ENCODE peak calls at places on chromosome 12, in six cellular contexts. One of them, this sample, is unnamed.

GRCh38 chr12:12539411-12539810 is 23.3 kb downstream of the DUSP16 start:
- DNase-seq in neuronal stem cell: no peak
- DNase-seq in IMR-90: peak
- DNase-seq in mesenchymal stem cell: no peak
- DNase-seq in H1: no peak
- DNase-seq in trophoblast cell: no peak
- DNase-seq in this sample: no peak

GRCh38 chr12:88691811-88692210 is 111.5 kb upstream of the KITLG start:
- DNase-seq in neuronal stem cell: no peak
- DNase-seq in IMR-90: no peak
- DNase-seq in mesenchymal stem cell: no peak
- DNase-seq in H1: no peak
- DNase-seq in trophoblast cell: peak
- DNase-seq in this sample: no peak

GRCh38 chr12:3320881-3321509 is 170.0 kb upstream of the PRMT8 start:
- DNase-seq in neuronal stem cell: no peak
- DNase-seq in IMR-90: no peak
- DNase-seq in mesenchymal stem cell: no peak
- DNase-seq in H1: no peak
- DNase-seq in trophoblast cell: no peak
- DNase-seq in this sample: no peak

GRCh38 chr12:79001404-79001803 is 136.8 kb downstream of the SYT1 start:
- DNase-seq in neuronal stem cell: no peak
- DNase-seq in IMR-90: no peak
- DNase-seq in mesenchymal stem cell: no peak
- DNase-seq in H1: no peak
- DNase-seq in trophoblast cell: no peak
- DNase-seq in this sample: no peak

GRCh38 chr12:49552014-49552413 is 13.2 kb downstream of the KCNH3 start:
- DNase-seq in neuronal stem cell: no peak
- DNase-seq in IMR-90: no peak
- DNase-seq in mesenchymal stem cell: no peak
- DNase-seq in H1: no peak
- DNase-seq in trophoblast cell: no peak
- DNase-seq in this sample: no peak

GRCh38 chr12:12686925-12687324 is 9.1 kb downstream of the GPR19 start:
- DNase-seq in neuronal stem cell: no peak
- DNase-seq in IMR-90: peak
- DNase-seq in mesenchymal stem cell: no peak
- DNase-seq in H1: no peak
- DNase-seq in trophoblast cell: peak
- DNase-seq in this sample: no peak

GRCh38 chr12:122867701-122868461 is 28.0 kb downstream of the VPS37B start:
- DNase-seq in neuronal stem cell: no peak
- DNase-seq in IMR-90: no peak
- DNase-seq in mesenchymal stem cell: no peak
- DNase-seq in H1: no peak
- DNase-seq in trophoblast cell: peak
- DNase-seq in this sample: peak

GRCh38 chr12:97575792-97576191 is 113.2 kb downstream of the RMST start:
- DNase-seq in neuronal stem cell: no peak
- DNase-seq in IMR-90: no peak
- DNase-seq in mesenchymal stem cell: peak
- DNase-seq in H1: no peak
- DNase-seq in trophoblast cell: peak
- DNase-seq in this sample: no peak

GRCh38 chr12:89833337-89834252 is 125.0 kb upstream of the ATP2B1 start:
- DNase-seq in neuronal stem cell: no peak
- DNase-seq in IMR-90: peak
- DNase-seq in mesenchymal stem cell: no peak
- DNase-seq in H1: no peak
- DNase-seq in trophoblast cell: no peak
- DNase-seq in this sample: no peak

GRCh38 chr12:110913119-110914056 is 7.0 kb downstream of the MYL2 start:
- DNase-seq in neuronal stem cell: no peak
- DNase-seq in IMR-90: no peak
- DNase-seq in mesenchymal stem cell: no peak
- DNase-seq in H1: no peak
- DNase-seq in trophoblast cell: peak
- DNase-seq in this sample: no peak

GRCh38 chr12:77328326-77328725 is 263.0 kb upstream of the E2F7 start:
- DNase-seq in neuronal stem cell: no peak
- DNase-seq in IMR-90: no peak
- DNase-seq in mesenchymal stem cell: no peak
- DNase-seq in H1: no peak
- DNase-seq in trophoblast cell: no peak
- DNase-seq in this sample: no peak

GRCh38 chr12:93008044-93008778 is 79.1 kb upstream of the EEA1 start:
- DNase-seq in neuronal stem cell: no peak
- DNase-seq in IMR-90: no peak
- DNase-seq in mesenchymal stem cell: no peak
- DNase-seq in H1: no peak
- DNase-seq in trophoblast cell: no peak
- DNase-seq in this sample: no peak

GRCh38 chr12:29562167-29562776 is 64.8 kb upstream of the OVCH1 start:
- DNase-seq in neuronal stem cell: no peak
- DNase-seq in IMR-90: peak
- DNase-seq in mesenchymal stem cell: peak
- DNase-seq in H1: no peak
- DNase-seq in trophoblast cell: peak
- DNase-seq in this sample: no peak

GRCh38 chr12:109723311-109723791 is 9.7 kb downstream of the FAM222A start:
- DNase-seq in neuronal stem cell: no peak
- DNase-seq in IMR-90: no peak
- DNase-seq in mesenchymal stem cell: no peak
- DNase-seq in H1: no peak
- DNase-seq in trophoblast cell: no peak
- DNase-seq in this sample: no peak

GRCh38 chr12:113142173-113142885 is 6.8 kb upstream of the RASAL1 start:
- DNase-seq in neuronal stem cell: no peak
- DNase-seq in IMR-90: no peak
- DNase-seq in mesenchymal stem cell: no peak
- DNase-seq in H1: no peak
- DNase-seq in trophoblast cell: peak
- DNase-seq in this sample: no peak

GRCh38 chr12:121797937-121798801 is 4.7 kb upstream of the RHOF start:
- DNase-seq in neuronal stem cell: no peak
- DNase-seq in IMR-90: peak
- DNase-seq in mesenchymal stem cell: peak
- DNase-seq in H1: no peak
- DNase-seq in trophoblast cell: peak
- DNase-seq in this sample: no peak
- H4K91ac ChIP-seq in neuronal stem cell: no peak
- H4K91ac ChIP-seq in IMR-90: peak
- H4K91ac ChIP-seq in mesenchymal stem cell: peak
- H4K91ac ChIP-seq in H1: no peak
- H4K91ac ChIP-seq in trophoblast cell: peak
- H4K91ac ChIP-seq in this sample: no peak

GRCh38 chr12:19561411-19561961 is 122.2 kb downstream of the AEBP2 start:
- DNase-seq in neuronal stem cell: no peak
- DNase-seq in IMR-90: peak
- DNase-seq in mesenchymal stem cell: peak
- DNase-seq in H1: no peak
- DNase-seq in trophoblast cell: no peak
- DNase-seq in this sample: no peak
- H4K91ac ChIP-seq in neuronal stem cell: no peak
- H4K91ac ChIP-seq in IMR-90: no peak
- H4K91ac ChIP-seq in mesenchymal stem cell: no peak
- H4K91ac ChIP-seq in H1: no peak
- H4K91ac ChIP-seq in trophoblast cell: no peak
- H4K91ac ChIP-seq in this sample: no peak

GRCh38 chr12:120041386-120042231 is 52.6 kb downstream of the BICDL1 start:
- DNase-seq in neuronal stem cell: no peak
- DNase-seq in IMR-90: no peak
- DNase-seq in mesenchymal stem cell: no peak
- DNase-seq in H1: no peak
- DNase-seq in trophoblast cell: peak
- DNase-seq in this sample: no peak
- H4K91ac ChIP-seq in neuronal stem cell: no peak
- H4K91ac ChIP-seq in IMR-90: no peak
- H4K91ac ChIP-seq in mesenchymal stem cell: no peak
- H4K91ac ChIP-seq in H1: no peak
- H4K91ac ChIP-seq in trophoblast cell: no peak
- H4K91ac ChIP-seq in this sample: no peak

DNA sequence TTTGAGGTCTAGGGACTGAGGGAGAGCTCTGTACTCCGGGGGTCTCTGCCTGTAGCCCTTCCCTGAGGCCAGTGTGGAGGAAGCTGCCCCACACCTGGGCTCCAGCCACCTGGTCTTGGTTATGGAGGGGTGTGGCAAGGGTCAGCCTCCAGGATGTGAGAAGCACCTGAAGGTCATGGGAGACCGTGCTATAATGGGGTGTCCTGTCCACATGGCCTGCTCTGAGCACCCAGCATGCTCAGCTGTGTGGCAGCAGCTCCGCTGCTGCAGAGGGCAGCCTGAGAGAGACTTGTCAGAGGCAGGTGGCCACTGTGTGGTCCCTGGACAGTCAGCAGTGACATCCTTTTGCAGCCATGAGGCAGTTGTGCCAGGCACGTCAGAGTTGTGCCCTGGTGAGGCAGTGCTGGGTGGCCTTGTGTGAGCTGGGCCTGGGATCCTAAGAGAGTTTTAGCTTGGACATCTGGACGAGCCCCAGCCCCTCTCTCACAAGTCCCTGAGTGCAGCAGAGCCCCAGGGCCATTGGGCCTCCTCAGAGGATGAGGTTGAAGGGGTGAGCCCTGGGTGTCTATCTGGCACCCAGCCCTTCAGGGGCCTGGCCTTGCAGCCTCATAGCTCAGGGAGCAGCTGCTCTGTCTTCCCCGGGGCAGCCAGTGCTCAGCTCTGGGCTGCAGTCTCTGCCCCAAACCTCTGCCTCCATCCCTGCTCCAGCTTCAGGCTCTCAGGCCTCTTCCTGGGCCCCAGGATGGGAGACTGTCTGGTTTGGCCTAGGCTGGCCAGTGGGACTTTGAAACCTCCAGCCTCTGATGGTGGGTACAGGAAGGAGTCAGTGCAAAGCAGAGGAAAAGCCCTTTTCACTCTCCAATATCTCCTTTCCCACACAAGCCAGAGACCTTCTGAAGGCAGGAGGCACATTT is 7.4 kb upstream of the ATG101 start:
- DNase-seq in neuronal stem cell: no peak
- DNase-seq in IMR-90: no peak
- DNase-seq in mesenchymal stem cell: peak
- DNase-seq in H1: no peak
- DNase-seq in trophoblast cell: no peak
- DNase-seq in this sample: no peak
- H4K91ac ChIP-seq in neuronal stem cell: peak
- H4K91ac ChIP-seq in IMR-90: peak
- H4K91ac ChIP-seq in mesenchymal stem cell: no peak
- H4K91ac ChIP-seq in H1: no peak
- H4K91ac ChIP-seq in trophoblast cell: no peak
- H4K91ac ChIP-seq in this sample: no peak